ENCODE peak calls at places on chromosomes 16 and 17, in eight cellular contexts. A is psoas muscle, I is HFF-Myc, R is fibroblast of the aortic adventitia, Z is left lung, T is astrocyte of the spinal cord, G is ascending aorta, B is heart left ventricle. U is an unnamed sample.

GRCh38 chr17:73566905-73567782 is 77.1 kb downstream of the SDK2 start:
- DNase-seq in A (no peak), T (no peak), B (no peak), G (no peak), I (no peak), R (no peak), Z (peak), U (no peak)

GRCh38 chr16:89599451-89599858 is 14.0 kb upstream of the DPEP1 start:
- DNase-seq in G (no peak), Z (peak), B (no peak), T (no peak), A (no peak), R (no peak), I (no peak), U (peak)

GRCh38 chr17:68457168-68457538 is at the start of gene WIPI1:
- DNase-seq in T (no peak), I (no peak), R (peak), B (no peak), A (no peak), Z (no peak), G (no peak), U (no peak)

GRCh38 chr17:75517277-75517865 is 1.0 kb downstream of the TSEN54 start:
- DNase-seq in B (peak), R (no peak), T (no peak), A (no peak), I (no peak), Z (peak), G (no peak), U (peak)

GRCh38 chr17:62075308-62075815 is 10.3 kb upstream of the MED13 start:
- DNase-seq in A (no peak), T (peak), B (no peak), R (peak), I (no peak), Z (no peak), G (no peak), U (no peak)

GRCh38 chr16:86388976-86389375 is 121.4 kb upstream of the FOXF1 start:
- DNase-seq in B (no peak), T (no peak), Z (no peak), A (no peak), I (no peak), G (no peak), R (no peak), U (no peak)

GRCh38 chr17:34840758-34841157 is 120.5 kb downstream of the CCT6B start:
- DNase-seq in G (no peak), T (no peak), I (no peak), A (no peak), Z (no peak), B (no peak), R (no peak), U (no peak)

GRCh38 chr16:50539053-50539615 is 9.1 kb upstream of the NKD1 start:
- DNase-seq in R (no peak), B (no peak), G (peak), Z (no peak), T (no peak), I (no peak), A (no peak), U (peak)

GRCh38 chr17:77836557-77837041 is 121.9 kb upstream of the TNRC6C start:
- DNase-seq in T (peak), Z (no peak), I (no peak), R (peak), B (no peak), G (peak), A (no peak), U (peak)

GRCh38 chr16:67155305-67156145 is 4.2 kb downstream of the TRADD start:
- DNase-seq in R (peak), I (no peak), Z (peak), G (peak), B (peak), T (peak), A (peak), U (peak)

GRCh38 chr16:85649978-85650863 is 37.1 kb downstream of the GSE1 start:
- DNase-seq in I (no peak), G (no peak), R (no peak), T (no peak), A (no peak), Z (peak), B (no peak), U (no peak)

GRCh38 chr17:76246080-76247066 is 6.1 kb upstream of the RNF157 start:
- DNase-seq in G (no peak), R (peak), Z (no peak), A (no peak), B (no peak), T (peak), I (no peak), U (no peak)

GRCh38 chr16:57204675-57205074 is 18.5 kb downstream of the RSPRY1 start:
- DNase-seq in A (no peak), R (no peak), I (no peak), T (no peak), Z (no peak), G (no peak), B (no peak), U (no peak)

GRCh38 chr17:45784583-45785372 is 658 bp downstream of the CRHR1 start:
- DNase-seq in B (no peak), A (peak), T (no peak), I (no peak), Z (peak), G (no peak), R (no peak), U (no peak)

GRCh38 chr17:4691686-4692085 is 12.3 kb downstream of the PELP1 start:
- DNase-seq in Z (no peak), R (no peak), A (no peak), B (no peak), G (no peak), T (no peak), I (no peak), U (no peak)

GRCh38 chr16:19377864-19378263 is 39.8 kb upstream of the TMC5 start:
- DNase-seq in Z (no peak), I (no peak), A (no peak), B (no peak), R (peak), G (no peak), T (no peak), U (no peak)

GRCh38 chr17:40451420-40451819 is 8.2 kb downstream of the IGFBP4 start:
- DNase-seq in Z (no peak), T (peak), I (no peak), A (peak), B (peak), G (peak), R (peak), U (no peak)

GRCh38 chr16:2919511-2920255 is 8.0 kb downstream of the FLYWCH1 start:
- DNase-seq in T (peak), R (peak), A (peak), G (peak), I (peak), Z (no peak), B (peak), U (no peak)

GRCh38 chr17:3890082-3890892 is 2.6 kb downstream of the CAMKK1 start:
- DNase-seq in G (peak), T (peak), R (peak), B (peak), Z (peak), A (peak), I (peak), U (peak)

GRCh38 chr16:89922884-89923639 is at the start of gene TUBB3:
- DNase-seq in T (peak), A (peak), B (peak), Z (peak), R (peak), I (no peak), G (no peak), U (peak)

GRCh38 chr17:65122836-65123756 is 14.1 kb upstream of the RGS9 start:
- DNase-seq in I (peak), T (peak), R (peak), B (peak), Z (peak), G (peak), A (peak), U (peak)

GRCh38 chr17:39153541-39154111 is 2.2 kb upstream of the PLXDC1 start:
- DNase-seq in G (peak), I (peak), B (peak), R (peak), T (peak), Z (peak), A (peak), U (no peak)

GRCh38 chr16:89785523-89786155 is 30.8 kb downstream of the FANCA start:
- DNase-seq in R (no peak), B (no peak), A (no peak), I (no peak), Z (no peak), T (no peak), G (no peak), U (no peak)

GRCh38 chr17:72447251-72447640 is 326.4 kb downstream of the SOX9 start:
- DNase-seq in A (no peak), T (no peak), G (no peak), R (no peak), B (no peak), Z (no peak), I (no peak), U (no peak)

GRCh38 chr17:34252890-34253525 is 2.1 kb upstream of the CCL2 start:
- DNase-seq in Z (no peak), G (no peak), T (no peak), I (no peak), R (peak), B (no peak), A (no peak), U (no peak)

GRCh38 chr17:58455491-58455890 is 32.7 kb downstream of the HSF5 start:
- DNase-seq in G (no peak), A (no peak), T (no peak), B (no peak), I (no peak), Z (no peak), R (no peak), U (no peak)

GRCh38 chr16:29862383-29862883 is 593 bp downstream of the CDIPT start:
- DNase-seq in G (no peak), Z (no peak), R (peak), A (no peak), B (no peak), I (no peak), T (no peak), U (no peak)

GRCh38 chr17:16023881-16024280 is 24.3 kb downstream of the TTC19 start:
- DNase-seq in A (no peak), I (no peak), B (no peak), T (no peak), R (no peak), Z (no peak), G (no peak), U (no peak)

GRCh38 chr16:11407047-11407982 is 62.1 kb downstream of the RMI2 start:
- DNase-seq in A (no peak), G (peak), R (peak), Z (no peak), B (peak), I (peak), T (peak), U (no peak)

GRCh38 chr16:73023752-73024570 is 24.0 kb downstream of the ZFHX3 start:
- DNase-seq in Z (no peak), A (no peak), R (no peak), T (no peak), B (no peak), G (peak), I (no peak), U (no peak)

GRCh38 chr16:12434567-12434966 is 369.1 kb downstream of the CPPED1 start:
- DNase-seq in B (no peak), G (no peak), R (no peak), T (no peak), Z (no peak), I (no peak), A (no peak), U (no peak)

GRCh38 chr17:63426041-63426916 is 19.8 kb downstream of the CYB561 start:
- DNase-seq in G (peak), A (no peak), R (no peak), I (no peak), Z (no peak), T (no peak), B (no peak), U (no peak)

DNA sequence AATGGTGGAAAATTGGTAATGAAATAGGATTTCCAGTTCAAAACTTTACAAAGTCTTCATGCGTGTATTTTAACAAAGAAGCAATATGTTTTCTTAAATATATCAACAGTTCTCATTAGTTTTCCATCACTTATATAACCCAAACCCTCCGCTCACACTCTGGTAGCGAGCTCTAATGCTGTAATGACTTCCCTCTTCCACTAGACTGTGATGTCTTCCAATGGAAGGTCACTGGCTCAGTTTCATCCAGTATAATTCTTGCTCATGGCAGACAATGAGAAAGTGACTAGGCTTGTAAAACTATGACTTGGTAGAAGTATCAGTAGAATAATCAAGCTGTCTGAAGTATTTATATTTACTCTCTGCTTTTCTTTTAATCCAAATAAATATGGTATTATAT is 32.8 kb downstream of the NETO2 start:
- DNase-seq in Z (no peak), A (no peak), R (no peak), T (no peak), G (no peak), B (no peak), I (no peak), U (no peak)
- TF ChIP-seq CTCF in Z (no peak), A (no peak), R (no peak), T (no peak), G (no peak), B (no peak), I (no peak), U (peak)

GRCh38 chr17:48178327-48178726 is 70.8 kb downstream of the SNX11 start:
- DNase-seq in I (no peak), Z (no peak), T (no peak), A (no peak), G (no peak), B (no peak), R (no peak), U (no peak)
- TF ChIP-seq CTCF in I (no peak), Z (no peak), T (no peak), A (no peak), G (no peak), B (no peak), R (no peak), U (no peak)

DNA sequence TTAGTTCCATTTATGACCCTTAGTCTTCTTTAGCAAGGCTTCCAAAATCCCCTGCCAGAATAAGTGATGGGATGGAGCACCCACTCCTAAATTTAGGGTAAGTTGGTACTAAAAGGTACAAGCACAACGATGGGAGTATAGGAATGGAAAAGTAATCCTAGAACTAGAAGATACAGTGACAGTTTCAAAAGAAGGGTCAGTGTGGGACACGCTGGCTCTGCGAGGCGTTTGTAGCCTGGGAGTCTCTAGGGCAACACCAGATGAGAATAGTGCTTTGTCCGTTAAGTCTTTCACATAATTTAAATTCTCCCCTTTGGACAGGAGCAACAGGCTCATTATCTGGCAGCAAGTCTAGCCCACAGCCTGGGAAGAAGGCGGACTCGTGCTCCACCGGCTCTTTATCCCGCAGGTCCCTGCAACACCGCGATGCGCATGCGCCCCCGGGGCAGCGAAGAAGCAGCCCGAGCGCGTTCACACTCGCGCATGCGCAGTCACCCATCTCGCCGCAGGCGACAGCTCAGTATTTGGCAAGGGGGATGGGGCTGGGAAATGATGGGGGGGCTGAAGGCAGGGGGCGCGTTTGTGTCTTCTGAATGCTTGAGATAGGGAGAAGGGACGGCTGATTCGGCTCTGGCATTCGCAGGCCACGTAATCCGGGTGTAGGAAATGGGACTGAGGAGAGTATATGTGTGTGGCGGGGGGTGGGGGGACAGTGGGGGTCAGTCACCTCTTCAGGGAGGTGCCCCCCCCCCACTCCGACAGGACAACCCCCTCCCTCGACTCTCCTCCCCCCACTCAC is 564 bp downstream of the SPOP start:
- DNase-seq in R (peak), T (peak), G (peak), Z (peak), A (peak), I (peak), B (peak), U (peak)
- TF ChIP-seq CTCF in R (no peak), T (no peak), G (no peak), Z (no peak), A (no peak), I (no peak), B (no peak), U (no peak)

GRCh38 chr16:21614896-21615295 is 15.5 kb downstream of the METTL9 start:
- DNase-seq in I (no peak), B (no peak), T (no peak), G (no peak), A (no peak), R (no peak), Z (no peak), U (no peak)
- TF ChIP-seq CTCF in I (peak), B (no peak), T (no peak), G (no peak), A (no peak), R (peak), Z (no peak), U (no peak)

DNA sequence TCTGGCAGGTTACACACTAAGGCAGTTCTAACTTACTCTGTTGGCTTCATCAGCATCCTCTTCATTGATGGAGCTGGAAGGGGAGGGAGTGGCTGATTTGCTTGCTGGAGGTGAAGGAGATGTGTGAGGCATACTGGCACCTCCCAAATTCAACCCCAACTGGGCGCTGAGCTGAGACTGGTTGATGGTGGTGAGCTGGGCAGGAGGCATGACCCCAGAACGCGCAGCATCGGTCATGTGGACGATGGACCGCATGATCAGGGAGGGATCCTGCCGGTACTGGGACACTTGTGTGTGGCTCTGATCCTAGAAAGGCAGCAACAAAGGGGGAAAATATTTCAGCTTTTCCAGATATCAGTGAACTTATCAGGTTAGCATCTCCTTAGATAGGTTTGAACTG is 96.7 kb downstream of the TOX3 start:
- DNase-seq in I (no peak), G (no peak), R (no peak), A (no peak), T (no peak), Z (peak), B (no peak), U (no peak)
- TF ChIP-seq CTCF in I (no peak), G (no peak), R (no peak), A (no peak), T (no peak), Z (no peak), B (no peak), U (no peak)

GRCh38 chr17:8160224-8160577 is 2.5 kb downstream of the VAMP2 start:
- DNase-seq in G (no peak), I (no peak), Z (no peak), R (no peak), B (no peak), A (peak), T (no peak), U (no peak)

GRCh38 chr17:8159032-8159400 is 3.7 kb downstream of the VAMP2 start:
- DNase-seq in T (no peak), R (no peak), B (no peak), A (no peak), I (no peak), Z (no peak), G (no peak), U (no peak)

GRCh38 chr17:8158267-8159031 is 4.3 kb downstream of the VAMP2 start:
- DNase-seq in I (peak), B (peak), R (peak), T (peak), Z (peak), A (peak), G (peak), U (no peak)

GRCh38 chr17:8160741-8161221 is 2.0 kb downstream of the VAMP2 start:
- DNase-seq in R (no peak), G (no peak), B (no peak), T (no peak), Z (no peak), I (no peak), A (peak), U (no peak)

DNA sequence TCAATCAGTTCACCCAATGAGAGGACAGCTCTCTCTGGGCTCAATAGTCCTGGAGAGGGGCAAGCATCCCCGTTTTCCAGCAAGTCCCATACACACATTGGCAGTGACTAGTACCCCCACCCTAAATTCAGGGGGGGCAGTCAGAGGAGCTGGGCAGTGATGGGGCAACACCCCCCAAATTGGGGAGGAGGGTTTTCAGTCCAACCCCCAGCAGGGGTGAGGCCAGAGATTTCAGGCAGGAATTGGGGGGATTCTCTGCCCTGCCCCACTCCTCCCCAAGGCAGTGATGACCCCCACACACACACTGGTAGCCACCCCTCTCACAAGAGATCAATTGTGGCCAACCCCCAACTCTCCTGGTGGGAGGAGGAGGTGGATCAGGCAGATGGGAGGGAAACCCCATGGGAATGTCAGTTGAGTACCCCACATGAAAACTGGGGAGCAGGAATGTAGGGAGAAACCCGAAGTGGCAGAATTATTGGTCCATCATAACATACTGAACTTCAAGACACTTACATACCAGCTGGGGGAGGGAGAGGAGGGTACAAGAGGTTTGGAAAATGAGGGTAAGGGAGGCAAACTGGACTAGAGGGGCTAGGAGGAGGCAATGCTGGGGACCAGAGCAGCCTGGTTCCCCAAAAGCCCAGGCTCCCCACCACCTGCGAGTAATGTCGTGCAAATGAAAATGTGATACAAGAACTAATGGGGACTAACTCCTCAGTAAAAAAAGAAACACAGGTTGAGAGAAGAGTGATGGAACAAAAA is 3.1 kb downstream of the VAMP2 start:
- DNase-seq in T (no peak), I (no peak), Z (no peak), R (no peak), A (peak), B (no peak), G (peak), U (no peak)
- TF ChIP-seq CTCF in T (no peak), I (no peak), Z (no peak), R (no peak), A (no peak), B (no peak), G (no peak), U (no peak)

DNA sequence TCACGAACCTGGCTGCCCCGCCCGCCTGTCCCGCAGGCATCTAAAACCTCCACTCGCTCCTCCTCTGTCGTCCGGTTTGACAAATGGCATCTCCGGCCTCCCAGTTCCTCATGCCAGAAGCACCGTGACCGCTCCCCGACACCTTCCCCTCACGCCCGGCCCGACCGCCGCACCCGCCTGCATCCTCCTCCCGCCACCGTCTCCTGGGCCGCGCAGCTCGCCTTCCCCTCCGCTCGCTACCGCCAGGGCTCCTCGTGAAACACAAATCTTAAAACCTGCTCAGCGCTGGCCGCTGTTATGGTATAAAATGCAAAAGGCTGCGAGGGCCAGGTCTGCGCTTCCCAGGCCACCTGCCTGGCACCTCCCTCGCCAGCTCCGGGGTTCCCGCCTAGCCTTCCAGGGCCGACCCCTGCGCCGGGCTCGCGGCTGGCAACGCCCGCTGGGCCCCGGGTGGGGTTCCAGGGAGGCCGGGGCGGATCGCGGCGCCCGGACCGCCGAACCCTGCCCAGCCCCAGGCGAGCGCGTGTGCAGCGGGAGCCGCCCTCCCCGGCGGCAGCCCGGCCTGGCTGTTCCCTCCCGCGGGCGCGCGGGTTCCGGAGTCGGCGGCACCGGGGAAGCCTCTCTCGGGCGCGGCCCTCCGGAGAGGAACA is 488 bp downstream of the SPSB3 start:
- DNase-seq in G (no peak), T (no peak), I (no peak), A (peak), Z (peak), B (no peak), R (no peak), U (no peak)
- TF ChIP-seq CTCF in G (peak), T (no peak), I (no peak), A (no peak), Z (no peak), B (no peak), R (peak), U (no peak)

U was measured in RWPE2.